ENCODE peak calls at places on chromosomes 7 and 10, in six cellular contexts. One of them, this sample, is unnamed.

GRCh38 chr7:13639416-13639815 is 350.1 kb downstream of the ETV1 start:
- DNase-seq in hepatocyte: peak
- DNase-seq in cardiac fibroblast: no peak
- DNase-seq in astrocyte: no peak
- DNase-seq in neural progenitor cell: no peak
- DNase-seq in neural crest cell: no peak
- DNase-seq in this sample: peak

GRCh38 chr7:106260136-106260561 is 24.6 kb downstream of the NAMPT start:
- DNase-seq in hepatocyte: no peak
- DNase-seq in cardiac fibroblast: no peak
- DNase-seq in astrocyte: peak
- DNase-seq in neural progenitor cell: no peak
- DNase-seq in neural crest cell: no peak
- DNase-seq in this sample: no peak

GRCh38 chr7:47588704-47589225 is 6.9 kb upstream of the TNS3 start:
- DNase-seq in hepatocyte: peak
- DNase-seq in cardiac fibroblast: no peak
- DNase-seq in astrocyte: no peak
- DNase-seq in neural progenitor cell: no peak
- DNase-seq in neural crest cell: no peak
- DNase-seq in this sample: no peak

GRCh38 chr7:18459439-18459838 is 36.1 kb upstream of the HDAC9 start:
- DNase-seq in hepatocyte: no peak
- DNase-seq in cardiac fibroblast: no peak
- DNase-seq in astrocyte: peak
- DNase-seq in neural progenitor cell: no peak
- DNase-seq in neural crest cell: no peak
- DNase-seq in this sample: no peak

GRCh38 chr7:78130443-78131200 is 332.0 kb downstream of the PHTF2 start:
- DNase-seq in hepatocyte: no peak
- DNase-seq in cardiac fibroblast: no peak
- DNase-seq in astrocyte: no peak
- DNase-seq in neural progenitor cell: peak
- DNase-seq in neural crest cell: no peak
- DNase-seq in this sample: no peak

GRCh38 chr10:73253226-73253557 is 748 bp upstream of the MRPS16 start:
- DNase-seq in hepatocyte: peak
- DNase-seq in cardiac fibroblast: no peak
- DNase-seq in astrocyte: no peak
- DNase-seq in neural progenitor cell: peak
- DNase-seq in neural crest cell: no peak
- DNase-seq in this sample: no peak

GRCh38 chr10:72564596-72564995 is 61.3 kb downstream of the MICU1 start:
- DNase-seq in hepatocyte: no peak
- DNase-seq in cardiac fibroblast: peak
- DNase-seq in astrocyte: peak
- DNase-seq in neural progenitor cell: no peak
- DNase-seq in neural crest cell: no peak
- DNase-seq in this sample: no peak

GRCh38 chr7:71753959-71754652 is 622.2 kb downstream of the GALNT17 start:
- DNase-seq in hepatocyte: no peak
- DNase-seq in cardiac fibroblast: no peak
- DNase-seq in astrocyte: no peak
- DNase-seq in neural progenitor cell: no peak
- DNase-seq in neural crest cell: no peak
- DNase-seq in this sample: no peak

GRCh38 chr7:96786261-96786997 is 76.8 kb upstream of the SEM1 start:
- DNase-seq in hepatocyte: peak
- DNase-seq in cardiac fibroblast: no peak
- DNase-seq in astrocyte: no peak
- DNase-seq in neural progenitor cell: peak
- DNase-seq in neural crest cell: no peak
- DNase-seq in this sample: no peak

GRCh38 chr7:129635300-129636029 is 23.9 kb downstream of the NRF1 start:
- DNase-seq in hepatocyte: peak
- DNase-seq in cardiac fibroblast: peak
- DNase-seq in astrocyte: peak
- DNase-seq in neural progenitor cell: peak
- DNase-seq in neural crest cell: peak
- DNase-seq in this sample: peak

GRCh38 chr10:51507476-51507875 is 191.9 kb downstream of the CSTF2T start:
- DNase-seq in hepatocyte: no peak
- DNase-seq in cardiac fibroblast: no peak
- DNase-seq in astrocyte: no peak
- DNase-seq in neural progenitor cell: no peak
- DNase-seq in neural crest cell: no peak
- DNase-seq in this sample: no peak

GRCh38 chr10:88680958-88681357 is 16.7 kb downstream of the LIPF start:
- DNase-seq in hepatocyte: no peak
- DNase-seq in cardiac fibroblast: peak
- DNase-seq in astrocyte: no peak
- DNase-seq in neural progenitor cell: no peak
- DNase-seq in neural crest cell: no peak
- DNase-seq in this sample: no peak

GRCh38 chr7:159109092-159110035 is 35.3 kb downstream of the VIPR2 start:
- DNase-seq in hepatocyte: no peak
- DNase-seq in cardiac fibroblast: no peak
- DNase-seq in astrocyte: no peak
- DNase-seq in neural progenitor cell: no peak
- DNase-seq in neural crest cell: no peak
- DNase-seq in this sample: no peak

GRCh38 chr7:37353949-37354660 is 94.6 kb downstream of the ELMO1 start:
- DNase-seq in hepatocyte: no peak
- DNase-seq in cardiac fibroblast: no peak
- DNase-seq in astrocyte: no peak
- DNase-seq in neural progenitor cell: no peak
- DNase-seq in neural crest cell: no peak
- DNase-seq in this sample: no peak

GRCh38 chr7:37354661-37355131 is 94.0 kb downstream of the ELMO1 start:
- DNase-seq in hepatocyte: peak
- DNase-seq in cardiac fibroblast: peak
- DNase-seq in astrocyte: peak
- DNase-seq in neural progenitor cell: no peak
- DNase-seq in neural crest cell: no peak
- DNase-seq in this sample: no peak

GRCh38 chr7:37352251-37352650 is 96.4 kb downstream of the ELMO1 start:
- DNase-seq in hepatocyte: no peak
- DNase-seq in cardiac fibroblast: no peak
- DNase-seq in astrocyte: no peak
- DNase-seq in neural progenitor cell: no peak
- DNase-seq in neural crest cell: no peak
- DNase-seq in this sample: no peak

GRCh38 chr7:37349979-37350590 is 98.6 kb downstream of the ELMO1 start:
- DNase-seq in hepatocyte: no peak
- DNase-seq in cardiac fibroblast: no peak
- DNase-seq in astrocyte: no peak
- DNase-seq in neural progenitor cell: no peak
- DNase-seq in neural crest cell: no peak
- DNase-seq in this sample: no peak

GRCh38 chr7:37352974-37353948 is 95.4 kb downstream of the ELMO1 start:
- DNase-seq in hepatocyte: no peak
- DNase-seq in cardiac fibroblast: no peak
- DNase-seq in astrocyte: no peak
- DNase-seq in neural progenitor cell: peak
- DNase-seq in neural crest cell: no peak
- DNase-seq in this sample: peak
- TF ChIP-seq CTCF in hepatocyte: peak
- TF ChIP-seq CTCF in cardiac fibroblast: no peak
- TF ChIP-seq CTCF in astrocyte: no peak
- TF ChIP-seq CTCF in neural progenitor cell: peak
- TF ChIP-seq CTCF in neural crest cell: peak
- TF ChIP-seq CTCF in this sample: no peak

DNA sequence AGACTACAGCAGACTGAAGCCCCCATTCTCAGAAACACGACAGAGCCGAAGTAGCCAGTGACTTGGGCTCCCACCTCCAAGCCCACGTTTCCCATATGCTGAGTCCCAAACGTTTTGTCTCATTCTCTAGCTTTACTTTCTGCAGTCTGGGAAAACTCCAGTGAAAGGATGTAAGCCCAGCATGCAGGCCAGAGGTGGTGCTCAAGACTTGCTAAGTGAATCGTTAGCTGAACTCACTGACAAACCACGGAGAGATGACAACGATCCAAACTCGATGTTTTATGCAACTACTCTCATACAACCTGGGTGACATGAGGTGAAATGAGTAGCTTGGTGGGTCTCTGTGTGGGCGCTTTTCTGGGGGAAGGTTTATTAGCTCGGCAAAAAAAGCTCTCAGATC is 731.8 kb downstream of the SUGCT start:
- DNase-seq in hepatocyte: no peak
- DNase-seq in cardiac fibroblast: peak
- DNase-seq in astrocyte: peak
- DNase-seq in neural progenitor cell: peak
- DNase-seq in neural crest cell: no peak
- DNase-seq in this sample: no peak
- TF ChIP-seq CTCF in hepatocyte: no peak
- TF ChIP-seq CTCF in cardiac fibroblast: peak
- TF ChIP-seq CTCF in astrocyte: no peak
- TF ChIP-seq CTCF in neural progenitor cell: peak
- TF ChIP-seq CTCF in neural crest cell: no peak
- TF ChIP-seq CTCF in this sample: no peak

DNA sequence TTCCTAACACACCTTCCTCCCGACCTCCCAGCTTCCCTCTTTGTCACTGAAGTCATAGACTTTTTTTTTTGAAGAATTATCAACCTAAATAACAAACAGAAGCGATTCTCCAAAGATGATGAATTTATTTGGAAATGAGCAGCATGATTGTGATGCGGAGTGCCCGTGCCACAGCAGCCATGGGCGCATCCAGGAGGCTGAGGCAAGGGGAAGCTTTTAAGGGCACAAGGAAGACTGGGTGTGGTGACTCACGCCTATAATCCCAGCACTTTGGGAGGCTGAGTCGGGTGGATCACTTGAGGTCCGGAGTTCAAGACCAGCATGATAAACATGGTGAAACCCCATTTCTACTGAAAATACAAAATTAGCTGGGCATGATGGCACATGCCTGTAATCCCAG is 16.2 kb upstream of the GIMAP8 start:
- DNase-seq in hepatocyte: no peak
- DNase-seq in cardiac fibroblast: no peak
- DNase-seq in astrocyte: no peak
- DNase-seq in neural progenitor cell: no peak
- DNase-seq in neural crest cell: no peak
- DNase-seq in this sample: no peak
- TF ChIP-seq CTCF in hepatocyte: no peak
- TF ChIP-seq CTCF in cardiac fibroblast: no peak
- TF ChIP-seq CTCF in astrocyte: no peak
- TF ChIP-seq CTCF in neural progenitor cell: no peak
- TF ChIP-seq CTCF in neural crest cell: no peak
- TF ChIP-seq CTCF in this sample: no peak

GRCh38 chr7:5477723-5478531 is 54.3 kb upstream of the TNRC18 start:
- DNase-seq in hepatocyte: peak
- DNase-seq in cardiac fibroblast: no peak
- DNase-seq in astrocyte: no peak
- DNase-seq in neural progenitor cell: peak
- DNase-seq in neural crest cell: peak
- DNase-seq in this sample: peak
- TF ChIP-seq CTCF in hepatocyte: peak
- TF ChIP-seq CTCF in cardiac fibroblast: peak
- TF ChIP-seq CTCF in astrocyte: peak
- TF ChIP-seq CTCF in neural progenitor cell: peak
- TF ChIP-seq CTCF in neural crest cell: peak
- TF ChIP-seq CTCF in this sample: peak

GRCh38 chr7:34840176-34840785 is 182.3 kb downstream of the NPSR1 start:
- DNase-seq in hepatocyte: no peak
- DNase-seq in cardiac fibroblast: no peak
- DNase-seq in astrocyte: no peak
- DNase-seq in neural progenitor cell: no peak
- DNase-seq in neural crest cell: no peak
- DNase-seq in this sample: no peak
- TF ChIP-seq CTCF in hepatocyte: no peak
- TF ChIP-seq CTCF in cardiac fibroblast: no peak
- TF ChIP-seq CTCF in astrocyte: no peak
- TF ChIP-seq CTCF in neural progenitor cell: no peak
- TF ChIP-seq CTCF in neural crest cell: no peak
- TF ChIP-seq CTCF in this sample: no peak

GRCh38 chr7:12623885-12624498 is 53.5 kb downstream of the SCIN start:
- DNase-seq in hepatocyte: peak
- DNase-seq in cardiac fibroblast: peak
- DNase-seq in astrocyte: no peak
- DNase-seq in neural progenitor cell: no peak
- DNase-seq in neural crest cell: no peak
- DNase-seq in this sample: no peak
- TF ChIP-seq CTCF in hepatocyte: peak
- TF ChIP-seq CTCF in cardiac fibroblast: peak
- TF ChIP-seq CTCF in astrocyte: peak
- TF ChIP-seq CTCF in neural progenitor cell: peak
- TF ChIP-seq CTCF in neural crest cell: peak
- TF ChIP-seq CTCF in this sample: peak

GRCh38 chr10:12196531-12197211 is 683 bp downstream of the CDC123 start:
- DNase-seq in hepatocyte: no peak
- DNase-seq in cardiac fibroblast: no peak
- DNase-seq in astrocyte: no peak
- DNase-seq in neural progenitor cell: no peak
- DNase-seq in neural crest cell: no peak
- DNase-seq in this sample: no peak

GRCh38 chr10:12195281-12195602 is 449 bp downstream of the NUDT5 start:
- DNase-seq in hepatocyte: no peak
- DNase-seq in cardiac fibroblast: no peak
- DNase-seq in astrocyte: no peak
- DNase-seq in neural progenitor cell: no peak
- DNase-seq in neural crest cell: no peak
- DNase-seq in this sample: no peak

GRCh38 chr10:12198156-12198555 is 2.2 kb downstream of the CDC123 start:
- DNase-seq in hepatocyte: no peak
- DNase-seq in cardiac fibroblast: no peak
- DNase-seq in astrocyte: no peak
- DNase-seq in neural progenitor cell: no peak
- DNase-seq in neural crest cell: no peak
- DNase-seq in this sample: no peak

GRCh38 chr10:12194752-12195271 is 879 bp downstream of the NUDT5 start:
- DNase-seq in hepatocyte: peak
- DNase-seq in cardiac fibroblast: peak
- DNase-seq in astrocyte: peak
- DNase-seq in neural progenitor cell: peak
- DNase-seq in neural crest cell: peak
- DNase-seq in this sample: peak

GRCh38 chr10:12195603-12196506 is at the start of the genes CDC123 and NUDT5:
- DNase-seq in hepatocyte: peak
- DNase-seq in cardiac fibroblast: peak
- DNase-seq in astrocyte: peak
- DNase-seq in neural progenitor cell: peak
- DNase-seq in neural crest cell: peak
- DNase-seq in this sample: peak
- TF ChIP-seq CTCF in hepatocyte: no peak
- TF ChIP-seq CTCF in cardiac fibroblast: no peak
- TF ChIP-seq CTCF in astrocyte: no peak
- TF ChIP-seq CTCF in neural progenitor cell: no peak
- TF ChIP-seq CTCF in neural crest cell: no peak
- TF ChIP-seq CTCF in this sample: no peak